ENCODE peak calls at places on chromosomes 6 and 20, in seven cellular contexts. B, M, L, Y, A, R and V are unnamed samples.
A peak's percentile ranks its signal among the peaks of the same experiment; 100 is the strongest.

GRCh38 chr20:49400410-49400809 is 82.1 kb downstream of the KCNB1 start:
- DNase-seq in R (no peak), L (no peak), A (peak; percentile 37), B (no peak), M (no peak), Y (no peak), V (peak; percentile 34)

GRCh38 chr6:109024368-109024767 is 70.3 kb downstream of the SESN1 start:
- DNase-seq in B (no peak), R (no peak), L (no peak), Y (no peak), M (no peak), A (no peak), V (no peak)

GRCh38 chr6:149938571-149939462 is 3.0 kb upstream of the ULBP2 start:
- DNase-seq in M (no peak), A (no peak), R (peak; percentile 35), L (peak; percentile 23), B (peak; percentile 67), Y (peak; percentile 86), V (no peak)

GRCh38 chr6:157537518-157537917 is 156.5 kb downstream of the ZDHHC14 start:
- DNase-seq in R (no peak), M (no peak), B (no peak), Y (no peak), A (no peak), L (no peak), V (no peak)

GRCh38 chr6:169230923-169231789 is 22.5 kb downstream of the THBS2 start:
- DNase-seq in M (peak; percentile 81), R (no peak), A (no peak), B (no peak), Y (no peak), L (no peak), V (no peak)

GRCh38 chr6:43402819-43403218 is 24.5 kb upstream of the ABCC10 start:
- DNase-seq in B (no peak), Y (no peak), R (no peak), M (no peak), L (no peak), A (no peak), V (no peak)

GRCh38 chr6:137487947-137488735 is 6.1 kb downstream of the OLIG3 start:
- DNase-seq in Y (peak; percentile 48), M (no peak), A (no peak), R (peak; percentile 54), L (no peak), B (peak; percentile 61), V (no peak)

GRCh38 chr6:16238057-16238657 is at the start of gene GMPR:
- DNase-seq in B (peak; percentile 85), Y (peak; percentile 78), R (peak; percentile 91), M (peak; percentile 89), L (peak; percentile 73), A (no peak), V (peak; percentile 86)

GRCh38 chr6:118565317-118565960 is 17.3 kb downstream of the PLN start:
- DNase-seq in L (no peak), A (no peak), M (no peak), R (peak; percentile 80), B (no peak), Y (peak; percentile 74), V (no peak)

GRCh38 chr6:161436106-161436876 is 162.4 kb upstream of the AGPAT4 start:
- DNase-seq in R (no peak), B (no peak), Y (no peak), M (no peak), L (no peak), A (no peak), V (no peak)

GRCh38 chr20:25252686-25253421 is 5.0 kb downstream of the PYGB start:
- DNase-seq in Y (no peak), R (no peak), M (no peak), L (no peak), B (peak; percentile 46), A (no peak), V (no peak)

GRCh38 chr20:3749689-3750639 is 17.5 kb downstream of the HSPA12B start:
- DNase-seq in B (peak; percentile 83), M (no peak), L (peak; percentile 40), Y (peak; percentile 44), R (peak; percentile 80), A (no peak), V (no peak)

GRCh38 chr6:34457747-34458462 is 8.0 kb upstream of the PACSIN1 start:
- DNase-seq in Y (no peak), R (no peak), B (no peak), M (no peak), L (no peak), A (no peak), V (no peak)

GRCh38 chr6:90574610-90575009 is 12.3 kb downstream of the MAP3K7 start:
- DNase-seq in R (no peak), A (peak; percentile 32), Y (no peak), B (no peak), M (no peak), L (no peak), V (no peak)